ENCODE peak calls at places on chromosome 1, in six cellular contexts. M is OCI-LY7, K is heart right ventricle, C is cardiac muscle cell, N is tibial nerve, V is stomach. X is an unnamed sample.

GRCh38 chr1:199272107-199272506 is 633.3 kb downstream of the PTPRC start:
- DNase-seq in C (peak; percentile 91), V (no peak), N (no peak), K (no peak), M (no peak), X (no peak)

GRCh38 chr1:238063454-238063853 is 172.7 kb upstream of the ZP4 start:
- DNase-seq in C (no peak), M (no peak), N (no peak), V (no peak), K (no peak), X (no peak)

GRCh38 chr1:85359874-85360708 is 83.7 kb upstream of the BCL10 start:
- DNase-seq in N (no peak), V (no peak), C (peak; percentile 53), K (no peak), M (no peak), X (no peak)

GRCh38 chr1:151346769-151347522 is at the start of gene RFX5:
- DNase-seq in C (peak; percentile 98), K (peak; percentile 95), M (peak; percentile 99), N (peak; percentile 93), V (peak; percentile 96), X (peak; percentile 99)

GRCh38 chr1:41925712-41926111 is 7.0 kb upstream of the HIVEP3 start:
- DNase-seq in C (peak; percentile 49), K (no peak), M (no peak), N (no peak), V (no peak), X (no peak)

GRCh38 chr1:245434285-245434684 is 279.5 kb downstream of the KIF26B start:
- DNase-seq in N (no peak), V (no peak), M (no peak), C (no peak), K (no peak), X (no peak)

GRCh38 chr1:207565546-207566468 is 69.8 kb downstream of the CR1 start:
- DNase-seq in K (no peak), M (peak; percentile 12), C (peak; percentile 17), N (no peak), V (no peak), X (no peak)

GRCh38 chr1:153928776-153929432 is 6.1 kb upstream of the GATAD2B start:
- DNase-seq in N (no peak), M (no peak), C (peak; percentile 16), V (no peak), K (no peak), X (no peak)

GRCh38 chr1:31216016-31216415 is 23.7 kb downstream of the NKAIN1 start:
- DNase-seq in M (no peak), C (peak; percentile 77), K (peak; percentile 73), V (peak; percentile 54), N (peak; percentile 9), X (no peak)

GRCh38 chr1:107662976-107663375 is 302.0 kb downstream of the VAV3 start:
- DNase-seq in K (no peak), C (no peak), M (no peak), N (no peak), V (no peak), X (no peak)

GRCh38 chr1:240394353-240394752 is 217.6 kb downstream of the GREM2 start:
- DNase-seq in M (no peak), V (no peak), C (no peak), N (no peak), K (no peak), X (no peak)

GRCh38 chr1:6258675-6259074 is 2.2 kb downstream of the GPR153 start:
- DNase-seq in K (no peak), C (no peak), M (no peak), N (no peak), V (no peak), X (no peak)

GRCh38 chr1:10692401-10693021 is 103.9 kb downstream of the CASZ1 start:
- DNase-seq in V (peak; percentile 77), N (no peak), K (peak; percentile 40), C (no peak), M (peak; percentile 82), X (peak; percentile 30)

GRCh38 chr1:62276791-62277190 is 42.4 kb downstream of the KANK4 start:
- DNase-seq in K (no peak), N (no peak), V (no peak), C (no peak), M (no peak), X (no peak)

GRCh38 chr1:221856188-221857093 is 114.6 kb upstream of the DUSP10 start:
- DNase-seq in N (no peak), M (no peak), V (no peak), C (peak; percentile 20), K (no peak), X (no peak)

DNA sequence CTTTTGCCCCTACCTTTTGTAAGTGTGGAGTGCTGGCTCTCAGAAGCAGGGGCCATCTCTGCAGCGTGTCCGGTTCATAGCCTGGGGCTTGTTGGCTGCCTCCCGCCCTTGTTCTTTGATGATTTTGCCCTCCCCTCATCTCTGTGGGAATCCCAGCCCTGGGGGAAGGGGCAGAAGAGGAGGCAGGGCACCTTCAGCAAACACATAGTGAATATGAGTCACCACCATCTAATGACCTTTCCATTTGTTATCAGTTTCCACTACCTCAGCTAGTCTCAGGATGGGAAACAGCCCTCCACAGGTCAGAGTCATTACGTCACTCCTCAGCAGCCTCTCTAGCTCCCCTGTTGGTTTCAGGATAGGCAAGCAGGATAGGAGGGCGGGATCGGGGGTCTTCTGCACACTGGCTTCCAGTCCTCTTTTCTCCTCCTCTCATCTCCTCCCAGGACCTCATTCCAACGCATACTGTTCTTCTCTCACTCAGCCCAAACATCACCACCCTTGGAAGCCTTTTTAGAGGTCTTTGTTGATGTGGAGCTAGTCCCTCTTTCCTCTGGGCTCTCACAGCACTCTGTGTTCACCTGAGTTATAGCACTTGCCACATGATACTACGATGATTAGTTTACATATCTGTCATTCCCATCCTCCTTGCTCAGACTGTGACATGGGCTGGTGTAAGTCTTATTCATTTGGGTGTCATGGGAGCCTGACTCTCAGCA is 15.8 kb downstream of the GADD45A start:
- DNase-seq in M (peak; percentile 38), K (peak; percentile 38), C (peak; percentile 61), V (no peak), N (no peak), X (no peak)
- TF ChIP-seq CTCF in M (peak; percentile 47), K (peak; percentile 49), C (peak; percentile 17), V (no peak), N (no peak), X (peak; percentile 28)

DNA sequence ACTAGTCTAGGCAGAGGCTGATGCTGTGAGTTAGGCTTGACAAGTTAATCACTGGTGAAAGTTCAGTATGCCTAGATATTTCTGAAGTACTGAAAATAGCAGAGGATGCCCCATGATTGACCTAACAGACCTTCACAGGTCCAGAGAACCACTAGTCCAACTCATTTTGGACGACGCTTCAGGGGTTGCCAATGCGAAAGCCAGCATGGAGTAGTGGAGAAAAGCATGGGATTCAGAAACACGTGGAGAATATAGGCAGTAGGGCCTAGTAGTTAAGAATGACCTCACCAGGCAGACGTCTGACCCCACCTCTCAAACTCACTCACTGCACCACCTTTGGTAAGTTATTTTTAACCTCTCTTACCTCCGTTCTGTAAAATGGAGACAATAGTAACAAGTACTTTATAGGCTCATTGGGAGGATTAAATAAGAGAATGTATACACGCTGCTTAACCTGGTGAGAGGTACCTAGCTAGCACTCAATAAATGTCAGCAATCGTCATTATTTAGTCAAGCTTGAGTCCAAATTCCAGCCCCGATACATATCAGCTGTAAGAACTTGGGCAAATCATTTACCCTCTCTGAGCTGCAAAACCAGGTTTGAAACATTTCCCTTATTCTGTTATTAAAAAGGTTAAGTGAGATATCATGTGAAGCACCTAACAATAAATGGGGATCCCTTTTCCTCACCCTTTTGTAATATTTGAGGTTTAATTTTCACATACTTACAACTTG is 13.2 kb downstream of the PLPP3 start:
- DNase-seq in M (no peak), C (no peak), K (no peak), V (no peak), N (no peak), X (no peak)
- H3K4me3 ChIP-seq in M (no peak overlapping the region), C (no peak overlapping the region), K (no peak overlapping the region), V (no peak overlapping the region), N (no peak overlapping the region), X (no peak overlapping the region)

DNA sequence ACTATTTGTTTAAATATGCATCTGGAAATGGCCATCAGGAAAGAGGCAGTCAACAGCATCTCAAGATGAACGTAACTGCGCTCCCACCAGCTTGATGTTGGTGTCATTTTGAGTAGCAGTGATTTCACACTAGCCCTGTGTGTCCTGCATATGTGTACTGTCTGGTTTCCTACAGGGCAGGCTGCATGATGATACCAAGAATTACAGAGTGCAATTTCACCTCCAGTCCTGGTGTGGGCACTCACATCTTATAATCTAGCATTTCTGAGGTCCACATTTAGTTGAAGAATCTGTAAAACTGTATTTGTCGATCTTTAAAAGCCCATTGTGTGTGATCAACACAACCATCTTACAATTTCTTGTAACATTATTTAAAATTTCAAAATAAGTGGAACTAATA is 336.4 kb downstream of the PAPPA2 start:
- DNase-seq in M (no peak), C (no peak), K (no peak), V (no peak), N (no peak), X (no peak)
- TF ChIP-seq CTCF in M (peak; percentile 33), C (no peak), K (no peak), V (no peak), N (no peak), X (no peak)

DNA sequence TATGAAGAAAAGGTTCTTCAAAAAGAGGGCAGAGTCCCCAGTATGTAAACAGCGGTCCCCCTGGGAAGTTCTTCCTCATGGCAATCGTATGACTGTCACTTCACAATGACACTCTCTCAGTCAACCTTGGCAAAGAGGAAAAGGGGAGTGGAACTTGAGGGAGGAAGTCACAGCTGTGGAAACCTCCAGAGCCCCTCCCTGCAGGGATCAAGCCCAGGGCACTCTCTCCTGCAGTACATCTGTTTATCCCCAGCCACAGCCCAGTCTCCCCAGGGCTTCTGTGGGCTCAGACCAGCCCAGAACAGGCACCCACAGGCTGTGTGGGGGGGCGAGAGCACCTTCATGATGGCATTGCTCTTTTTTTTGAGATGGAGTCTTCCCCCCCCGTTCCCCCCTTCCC is 2.0 kb downstream of the ATP13A2 start:
- DNase-seq in V (no peak), C (no peak), M (peak; percentile 13), K (no peak), N (no peak), X (no peak)
- H3K4me3 ChIP-seq in V (no peak overlapping the region), C (no peak overlapping the region), M (no peak overlapping the region), K (no peak overlapping the region), N (no peak overlapping the region), X (no peak overlapping the region)

DNA sequence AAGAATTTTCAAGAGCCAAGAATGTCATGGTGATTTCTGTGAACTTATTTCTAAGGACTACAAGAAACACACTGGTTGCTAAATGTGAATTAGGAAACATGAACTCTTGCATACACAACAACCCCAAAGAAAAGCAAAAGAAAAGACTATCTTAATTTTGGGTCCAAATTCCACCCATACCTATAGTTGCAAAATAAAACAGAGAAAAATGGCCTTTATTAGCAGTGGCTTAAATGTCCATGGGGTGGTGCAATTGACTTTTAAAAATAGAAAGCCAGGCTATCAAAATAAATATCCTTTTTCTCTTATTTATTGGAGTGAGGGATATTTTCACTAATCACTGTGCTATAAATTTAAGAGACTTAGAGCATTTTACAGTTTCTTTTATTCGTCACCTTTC is 80.9 kb upstream of the DPYD start:
- DNase-seq in K (no peak), M (no peak), C (peak; percentile 39), V (no peak), N (no peak), X (no peak)
- TF ChIP-seq CTCF in K (no peak), M (no peak), C (peak; percentile 36), V (no peak), N (no peak), X (no peak)

GRCh38 chr1:108848802-108849201 is 8.1 kb downstream of the AKNAD1 start:
- DNase-seq in V (no peak), C (no peak), M (no peak), K (no peak), N (no peak), X (no peak)
- H3K4me3 ChIP-seq in V (no peak overlapping the region), C (no peak overlapping the region), M (no peak overlapping the region), K (no peak overlapping the region), N (no peak overlapping the region), X (no peak overlapping the region)